ENCODE peak calls at places on chromosomes 12 and 14, in five cellular contexts. W, Y, M, Q and F are unnamed samples.

GRCh38 chr14:51157012-51157411 is 62.1 kb upstream of the TRIM9 start:
- DNase-seq in W (no peak), M (no peak), Y (no peak), Q (no peak), F (no peak)

GRCh38 chr14:104333903-104334811 is 195.8 kb downstream of the KIF26A start:
- DNase-seq in Y (no peak), M (peak), Q (no peak), W (no peak), F (peak)

GRCh38 chr12:50536831-50537537 is 32.2 kb downstream of the DIP2B start:
- DNase-seq in M (no peak), Q (no peak), W (no peak), Y (no peak), F (no peak)

GRCh38 chr14:45140661-45141187 is 5.0 kb downstream of the FANCM start:
- DNase-seq in M (no peak), Y (no peak), Q (no peak), W (no peak), F (no peak)

GRCh38 chr12:131511391-131511802 is 199.5 kb upstream of the SFSWAP start:
- DNase-seq in W (no peak), Y (no peak), Q (no peak), M (no peak), F (no peak)

GRCh38 chr12:34398366-34398705 is 376.0 kb downstream of the ALG10 start:
- DNase-seq in W (no peak), Y (peak), Q (no peak), M (peak), F (peak)

GRCh38 chr12:53466640-53467039 is 14.7 kb downstream of the PCBP2 start:
- DNase-seq in W (no peak), Q (no peak), Y (no peak), M (no peak), F (no peak)

GRCh38 chr14:105919458-105920150 is 393.2 kb downstream of the TMEM121 start:
- DNase-seq in Y (peak), M (peak), Q (no peak), W (no peak), F (peak)

GRCh38 chr14:100104523-100105300 is 39.5 kb downstream of the EVL start:
- DNase-seq in Q (no peak), M (peak), Y (peak), W (peak), F (no peak)

GRCh38 chr12:66268562-66268961 is 33.7 kb upstream of the HELB start:
- DNase-seq in W (no peak), Y (no peak), Q (no peak), M (no peak), F (no peak)

GRCh38 chr12:67647251-67647546 is 1.3 kb upstream of the DYRK2 start:
- DNase-seq in M (no peak), Y (no peak), Q (no peak), W (peak), F (no peak)

GRCh38 chr12:29830391-29830790 is 46.6 kb upstream of the TMTC1 start:
- DNase-seq in M (no peak), Y (no peak), Q (no peak), W (no peak), F (no peak)

GRCh38 chr12:62426095-62426488 is 40.5 kb upstream of the MON2 start:
- DNase-seq in Y (no peak), M (no peak), W (peak), Q (no peak), F (no peak)

GRCh38 chr14:80434574-80435321 is 223.4 kb upstream of the DIO2 start:
- DNase-seq in M (peak), Y (no peak), Q (no peak), W (peak), F (no peak)

GRCh38 chr14:89041245-89041585 is 216.8 kb downstream of the TTC8 start:
- DNase-seq in Y (no peak), W (no peak), Q (no peak), M (peak), F (no peak)

GRCh38 chr14:99522934-99523660 is 41.9 kb downstream of the CCNK start:
- DNase-seq in Q (no peak), M (no peak), Y (no peak), W (peak), F (peak)

GRCh38 chr12:46523863-46524770 is 151.5 kb upstream of the SLC38A2 start:
- DNase-seq in Q (peak), W (peak), M (no peak), Y (no peak), F (no peak)

GRCh38 chr12:106114084-106115068 is 24.4 kb downstream of the NUAK1 start:
- DNase-seq in W (no peak), Y (peak), M (no peak), Q (no peak), F (no peak)

GRCh38 chr12:106115450-106115849 is 23.3 kb downstream of the NUAK1 start:
- DNase-seq in Y (no peak), Q (no peak), M (no peak), W (peak), F (no peak)

GRCh38 chr12:106113042-106113441 is 25.7 kb downstream of the NUAK1 start:
- DNase-seq in Q (no peak), Y (no peak), M (no peak), W (peak), F (no peak)

GRCh38 chr12:106112094-106112822 is 26.5 kb downstream of the NUAK1 start:
- DNase-seq in W (no peak), Q (no peak), Y (no peak), M (no peak), F (no peak)

DNA sequence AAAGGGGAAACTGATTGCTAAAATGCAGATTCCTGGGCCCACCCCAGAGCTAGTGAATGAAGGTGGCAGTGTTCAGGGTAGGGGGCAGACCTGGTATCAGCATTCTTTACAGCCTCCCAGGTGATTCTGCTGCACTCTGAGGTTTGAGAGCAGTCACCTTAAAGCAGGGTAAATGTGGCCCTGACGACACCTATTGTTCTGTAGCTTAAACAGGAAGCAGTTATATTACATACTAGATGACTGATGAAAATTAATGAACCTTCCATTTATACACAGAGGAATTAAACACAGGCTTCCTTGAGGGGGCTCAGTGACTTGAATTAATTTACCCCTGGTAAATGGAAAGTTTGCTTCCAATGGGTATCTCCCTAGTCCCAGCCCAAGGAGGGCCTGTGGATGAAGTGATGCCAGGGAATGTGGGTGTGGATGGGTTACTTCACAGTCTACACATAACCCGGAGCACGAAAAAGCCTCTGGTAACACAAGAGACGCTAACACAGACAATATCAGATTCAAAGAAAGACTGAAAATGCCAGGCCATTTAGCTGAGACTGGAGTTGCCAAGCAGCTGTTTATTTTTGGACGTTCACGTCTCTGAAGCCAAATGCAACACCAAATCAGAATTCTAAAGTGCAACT is 25.2 kb downstream of the NUAK1 start:
- DNase-seq in Q (no peak), W (no peak), Y (no peak), M (no peak), F (no peak)
- H3K4me3 ChIP-seq in Q (no peak), W (no peak), Y (no peak), M (no peak), F (no peak)

DNA sequence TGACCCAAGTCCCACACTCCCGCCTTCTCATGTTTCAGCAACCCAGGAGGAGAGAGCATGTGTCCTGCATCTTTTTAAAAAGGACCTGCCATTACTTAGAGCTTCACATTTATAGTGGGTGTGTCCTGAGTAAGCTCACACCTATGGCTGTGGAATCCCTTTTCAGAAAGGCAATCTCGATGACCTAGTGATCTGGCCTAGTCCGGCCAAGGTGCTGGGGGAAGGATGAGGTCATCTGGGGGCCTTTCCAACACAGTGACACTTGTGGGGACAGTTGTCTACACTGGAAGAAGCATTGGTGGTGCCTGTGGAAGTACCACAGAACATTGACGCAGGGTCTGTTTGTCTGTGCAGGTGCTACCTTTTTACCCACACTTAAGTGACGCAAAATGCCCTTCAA is 8.2 kb downstream of the TCP11L2 start:
- DNase-seq in W (no peak), M (no peak), Q (no peak), Y (no peak), F (no peak)
- TF ChIP-seq CTCF in W (no peak), M (no peak), Q (no peak), Y (no peak), F (no peak)

GRCh38 chr12:52010692-52011601 is 4.2 kb downstream of the TAMALIN start:
- DNase-seq in M (no peak), W (no peak), Y (no peak), Q (no peak), F (no peak)
- H3K4me3 ChIP-seq in M (no peak), W (no peak), Y (no peak), Q (peak), F (no peak)

GRCh38 chr12:98838282-98838681 is 193.2 kb downstream of the APAF1 start:
- DNase-seq in Y (no peak), M (no peak), W (peak), Q (no peak), F (no peak)
- TF ChIP-seq CTCF in Y (no peak), M (no peak), W (peak), Q (peak), F (no peak)

GRCh38 chr12:39618701-39619100 is 902 bp downstream of the ABCD2 start:
- DNase-seq in Y (no peak), M (no peak), Q (no peak), W (no peak), F (no peak)
- H3K4me3 ChIP-seq in Y (peak), M (no peak), Q (peak), W (no peak), F (peak)

DNA sequence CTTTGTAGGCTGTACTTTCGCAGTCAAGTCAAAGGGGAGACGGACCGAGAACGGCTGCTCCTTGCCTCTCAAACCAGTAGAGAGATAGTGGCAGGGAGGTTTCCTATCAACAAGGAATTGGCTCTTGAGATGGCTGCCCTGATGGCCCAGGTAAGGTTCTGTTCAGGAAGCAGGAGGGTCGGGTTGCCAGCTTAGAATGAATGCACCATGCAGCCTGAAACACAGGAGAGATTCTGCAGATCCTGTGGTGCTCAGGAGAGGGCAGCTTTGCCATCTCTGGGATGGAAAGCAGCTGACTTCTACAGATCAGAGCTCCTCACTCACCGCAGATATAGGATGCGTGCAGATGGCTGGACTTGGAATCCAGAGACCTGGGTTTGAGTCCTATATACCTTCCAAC is 18.0 kb downstream of the PIGH start:
- DNase-seq in Y (no peak), Q (no peak), W (no peak), M (no peak), F (peak)
- TF ChIP-seq CTCF in Y (no peak), Q (no peak), W (no peak), M (no peak), F (no peak)

GRCh38 chr12:906077-906585 is 43.4 kb downstream of the RAD52 start:
- DNase-seq in Y (no peak), M (no peak), W (peak), Q (no peak), F (no peak)
- H3K4me3 ChIP-seq in Y (no peak), M (no peak), W (no peak), Q (no peak), F (no peak)

DNA sequence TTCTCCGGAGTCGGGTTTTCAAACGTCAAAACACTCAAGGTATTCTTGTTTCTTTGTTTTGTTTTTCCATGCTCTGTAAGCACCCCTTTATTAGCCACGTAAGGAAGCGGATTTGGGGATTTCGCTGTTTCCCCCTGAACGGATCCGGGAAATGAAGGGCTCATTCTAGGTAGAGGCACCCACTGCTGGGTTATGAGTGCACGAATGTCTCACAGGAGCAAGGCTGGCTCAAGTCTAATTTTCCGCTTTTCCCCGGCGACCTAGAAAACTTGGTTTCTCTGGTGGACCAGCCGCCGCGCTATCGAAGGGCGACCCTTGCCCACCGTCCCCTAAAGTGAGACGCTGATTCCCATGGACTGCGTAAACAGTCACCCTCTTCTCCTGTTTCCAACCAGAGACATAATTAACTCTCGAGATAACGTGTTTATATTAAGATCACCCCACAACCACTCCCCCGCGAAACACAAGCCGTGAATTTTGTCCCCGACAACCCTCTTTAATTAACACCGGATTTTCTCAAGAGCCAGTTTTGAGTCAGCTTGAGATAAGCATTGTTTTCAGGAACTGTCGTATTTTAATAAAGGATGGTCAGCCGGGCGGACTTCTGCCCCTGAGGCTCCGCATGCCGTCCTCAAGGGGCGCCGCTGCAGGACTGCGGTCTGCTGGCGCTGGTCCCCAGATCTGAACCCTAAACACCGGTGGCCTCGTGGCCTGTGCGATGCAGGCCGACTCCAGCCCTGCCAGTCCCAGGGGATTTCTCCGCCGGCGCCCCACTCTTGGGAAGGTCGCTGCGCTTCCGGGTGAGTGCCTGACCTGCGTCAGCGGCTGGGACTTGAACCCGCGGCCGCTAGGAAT is 523 bp upstream of the ABCC9 start:
- DNase-seq in Y (peak), M (peak), W (peak), Q (no peak), F (peak)
- TF ChIP-seq CTCF in Y (peak), M (peak), W (peak), Q (peak), F (peak)